ENCODE peak calls at places on chromosomes 11 and 22, in five cellular contexts. X, K, C, E and F are unnamed samples.
A peak's percentile ranks its signal among the peaks of the same experiment; 100 is the strongest.

GRCh38 chr22:32005453-32005852 is 37.6 kb upstream of the SLC5A1 start:
- DNase-seq in X (no peak), K (peak; percentile 55), C (peak; percentile 26), E (no peak), F (no peak)

GRCh38 chr11:73334244-73335203 is 26.4 kb downstream of the ARHGEF17 start:
- DNase-seq in X (peak; percentile 89), K (peak; percentile 96), C (peak; percentile 88), E (peak; percentile 90), F (no peak)

GRCh38 chr11:45247433-45247832 is 38.7 kb downstream of the SYT13 start:
- DNase-seq in X (no peak), K (peak; percentile 27), C (peak; percentile 32), E (no peak), F (no peak)

GRCh38 chr11:102306048-102306575 is 11.2 kb upstream of the BIRC3 start:
- DNase-seq in X (no peak), K (peak; percentile 67), C (no peak), E (no peak), F (no peak)

GRCh38 chr11:59273008-59273841 is 60.5 kb upstream of the MPEG1 start:
- DNase-seq in X (no peak), K (no peak), C (no peak), E (no peak), F (peak; percentile 4)

GRCh38 chr11:96235725-96236124 is 107.3 kb downstream of the MAML2 start:
- DNase-seq in X (no peak), K (no peak), C (no peak), E (no peak), F (no peak)

GRCh38 chr11:23181022-23181807 is 320.9 kb upstream of the CCDC179 start:
- DNase-seq in X (no peak), K (no peak), C (no peak), E (no peak), F (no peak)

GRCh38 chr11:19557720-19558140 is 154.9 kb upstream of the NAV2 start:
- DNase-seq in X (peak; percentile 87), K (peak; percentile 62), C (peak; percentile 79), E (peak; percentile 83), F (peak; percentile 28)

GRCh38 chr22:45868586-45869443 is 108.1 kb downstream of the WNT7B start:
- DNase-seq in X (peak; percentile 43), K (no peak), C (no peak), E (no peak), F (no peak)

GRCh38 chr11:28108909-28109308 is 721 bp downstream of the METTL15 start:
- DNase-seq in X (no peak), K (no peak), C (no peak), E (no peak), F (no peak)

GRCh38 chr22:37161442-37161841 is 11.7 kb upstream of the IL2RB start:
- DNase-seq in X (no peak), K (peak; percentile 32), C (peak; percentile 26), E (no peak), F (no peak)

GRCh38 chr22:25696763-25697710 is 45.0 kb upstream of the MYO18B start:
- DNase-seq in X (no peak), K (no peak), C (no peak), E (no peak), F (no peak)